ENCODE peak calls at places on chromosomes 5 and 9, in nine cellular contexts. S is SK-N-SH, T is body of pancreas, I is right atrium auricular region, K is IMR-90, U is neural progenitor cell, A is pancreas, J is heart right ventricle, Z is stomach. D is an unnamed sample.

GRCh38 chr5:38858839-38859238 is 13.0 kb downstream of the OSMR start:
- DNase-seq in S (no peak), T (no peak), I (no peak), K (no peak), U (no peak), A (no peak), J (no peak), Z (no peak), D (no peak)

GRCh38 chr5:117103703-117104102 is 529.1 kb upstream of the SEMA6A start:
- DNase-seq in S (peak; percentile 47), T (no peak), I (no peak), K (no peak), U (peak; percentile 72), A (no peak), J (no peak), Z (no peak), D (peak; percentile 49)

GRCh38 chr9:31733166-31733565 is 651.3 kb upstream of the ACO1 start:
- DNase-seq in S (no peak), T (no peak), I (no peak), K (no peak), U (no peak), A (no peak), J (no peak), Z (no peak), D (no peak)

GRCh38 chr5:84861306-84861705 is 476.6 kb upstream of the EDIL3 start:
- DNase-seq in S (no peak), T (no peak), I (no peak), K (peak; percentile 7), U (no peak), A (no peak), J (no peak), Z (no peak), D (no peak)

GRCh38 chr5:33311893-33312292 is 128.9 kb upstream of the TARS1 start:
- DNase-seq in S (no peak), T (no peak), I (no peak), K (peak; percentile 99), U (no peak), A (no peak), J (no peak), Z (no peak), D (no peak)

GRCh38 chr5:172446336-172447051 is 7.8 kb downstream of the SH3PXD2B start:
- DNase-seq in S (peak; percentile 54), T (no peak), I (no peak), K (no peak), U (no peak), A (no peak), J (no peak), Z (no peak), D (no peak)

GRCh38 chr9:88651682-88652633 is 117.0 kb downstream of the NXNL2 start:
- DNase-seq in S (no peak), T (peak; percentile 56), I (peak; percentile 95), K (peak; percentile 99), U (no peak), A (no peak), J (peak; percentile 85), Z (peak; percentile 51), D (peak; percentile 7)

GRCh38 chr5:76641514-76642120 is 18.4 kb upstream of the F2RL2 start:
- DNase-seq in S (peak; percentile 39), T (peak; percentile 79), I (peak; percentile 69), K (peak; percentile 79), U (peak; percentile 89), A (no peak), J (peak; percentile 70), Z (peak; percentile 67), D (peak; percentile 71)

GRCh38 chr5:56259002-56259511 is 25.9 kb upstream of the ANKRD55 start:
- DNase-seq in S (no peak), T (no peak), I (no peak), K (peak; percentile 97), U (no peak), A (no peak), J (no peak), Z (no peak), D (no peak)

GRCh38 chr9:117734523-117735314 is 30.5 kb downstream of the TLR4 start:
- DNase-seq in S (no peak), T (no peak), I (no peak), K (no peak), U (no peak), A (no peak), J (no peak), Z (no peak), D (no peak)

GRCh38 chr9:37986771-37987258 is 82.2 kb downstream of the SHB start:
- DNase-seq in S (no peak), T (no peak), I (no peak), K (no peak), U (no peak), A (peak; percentile 58), J (no peak), Z (no peak), D (no peak)

GRCh38 chr9:114737118-114737517 is 55.1 kb upstream of the TEX48 start:
- DNase-seq in S (no peak), T (no peak), I (no peak), K (no peak), U (no peak), A (no peak), J (no peak), Z (no peak), D (no peak)

GRCh38 chr9:136230365-136230764 is 15.2 kb downstream of the QSOX2 start:
- DNase-seq in S (no peak), T (no peak), I (no peak), K (no peak), U (no peak), A (peak; percentile 21), J (no peak), Z (no peak), D (no peak)

GRCh38 chr9:136229096-136230065 is 16.2 kb downstream of the QSOX2 start:
- DNase-seq in S (no peak), T (no peak), I (no peak), K (no peak), U (no peak), A (peak; percentile 34), J (no peak), Z (no peak), D (no peak)

GRCh38 chr9:136225748-136226679 is 19.6 kb downstream of the QSOX2 start:
- DNase-seq in S (peak; percentile 88), T (peak; percentile 82), I (no peak), K (peak; percentile 31), U (peak; percentile 85), A (peak; percentile 88), J (peak; percentile 53), Z (peak; percentile 74), D (peak; percentile 66)

GRCh38 chr9:136226680-136227410 is 18.8 kb downstream of the QSOX2 start:
- DNase-seq in S (no peak), T (no peak), I (no peak), K (no peak), U (no peak), A (peak; percentile 52), J (no peak), Z (no peak), D (no peak)

GRCh38 chr9:136228107-136228875 is 17.3 kb downstream of the QSOX2 start:
- DNase-seq in S (no peak), T (peak; percentile 66), I (no peak), K (peak; percentile 89), U (no peak), A (peak; percentile 64), J (no peak), Z (no peak), D (no peak)
- H3K27ac ChIP-seq in S (no peak overlapping the region), T (no peak overlapping the region), I (no peak overlapping the region), K (no peak overlapping the region), U (no peak overlapping the region), A (no peak overlapping the region), J (no peak overlapping the region), Z (no peak overlapping the region), D (no peak overlapping the region)

GRCh38 chr5:11324521-11325289 is 563.7 kb upstream of the DAP start:
- DNase-seq in S (no peak), T (no peak), I (no peak), K (no peak), U (no peak), A (no peak), J (no peak), Z (no peak), D (no peak)
- H3K4me3 ChIP-seq in S (no peak overlapping the region), T (no peak overlapping the region), I (no peak overlapping the region), K (no peak overlapping the region), U (no peak overlapping the region), A (no peak overlapping the region), J (no peak overlapping the region), Z (no peak overlapping the region), D (no peak overlapping the region)

GRCh38 chr9:129504404-129504803 is 116.5 kb downstream of the C9orf50 start:
- DNase-seq in S (no peak), T (no peak), I (no peak), K (no peak), U (no peak), A (no peak), J (no peak), Z (no peak), D (no peak)

GRCh38 chr9:129500166-129500862 is 120.6 kb downstream of the C9orf50 start:
- DNase-seq in S (peak; percentile 73), T (no peak), I (no peak), K (no peak), U (peak; percentile 92), A (peak; percentile 64), J (no peak), Z (no peak), D (peak; percentile 41)

GRCh38 chr9:129500863-129501770 is 119.8 kb downstream of the C9orf50 start:
- DNase-seq in S (no peak), T (no peak), I (no peak), K (no peak), U (no peak), A (peak; percentile 26), J (no peak), Z (no peak), D (no peak)

GRCh38 chr9:129498451-129499376 is 122.2 kb downstream of the C9orf50 start:
- DNase-seq in S (no peak), T (no peak), I (no peak), K (no peak), U (no peak), A (peak; percentile 63), J (no peak), Z (no peak), D (no peak)

GRCh38 chr9:129501771-129502324 is 119.1 kb downstream of the C9orf50 start:
- DNase-seq in S (no peak), T (peak; percentile 85), I (no peak), K (no peak), U (no peak), A (peak; percentile 80), J (no peak), Z (no peak), D (no peak)
- H3K27ac ChIP-seq in S (peak overlapping the region; percentile 10), T (peak overlapping the region; percentile 79), I (no peak overlapping the region), K (peak overlapping the region; percentile 39), U (no peak overlapping the region), A (peak overlapping the region; percentile 31), J (no peak overlapping the region), Z (peak overlapping the region; percentile 45), D (no peak overlapping the region)

DNA sequence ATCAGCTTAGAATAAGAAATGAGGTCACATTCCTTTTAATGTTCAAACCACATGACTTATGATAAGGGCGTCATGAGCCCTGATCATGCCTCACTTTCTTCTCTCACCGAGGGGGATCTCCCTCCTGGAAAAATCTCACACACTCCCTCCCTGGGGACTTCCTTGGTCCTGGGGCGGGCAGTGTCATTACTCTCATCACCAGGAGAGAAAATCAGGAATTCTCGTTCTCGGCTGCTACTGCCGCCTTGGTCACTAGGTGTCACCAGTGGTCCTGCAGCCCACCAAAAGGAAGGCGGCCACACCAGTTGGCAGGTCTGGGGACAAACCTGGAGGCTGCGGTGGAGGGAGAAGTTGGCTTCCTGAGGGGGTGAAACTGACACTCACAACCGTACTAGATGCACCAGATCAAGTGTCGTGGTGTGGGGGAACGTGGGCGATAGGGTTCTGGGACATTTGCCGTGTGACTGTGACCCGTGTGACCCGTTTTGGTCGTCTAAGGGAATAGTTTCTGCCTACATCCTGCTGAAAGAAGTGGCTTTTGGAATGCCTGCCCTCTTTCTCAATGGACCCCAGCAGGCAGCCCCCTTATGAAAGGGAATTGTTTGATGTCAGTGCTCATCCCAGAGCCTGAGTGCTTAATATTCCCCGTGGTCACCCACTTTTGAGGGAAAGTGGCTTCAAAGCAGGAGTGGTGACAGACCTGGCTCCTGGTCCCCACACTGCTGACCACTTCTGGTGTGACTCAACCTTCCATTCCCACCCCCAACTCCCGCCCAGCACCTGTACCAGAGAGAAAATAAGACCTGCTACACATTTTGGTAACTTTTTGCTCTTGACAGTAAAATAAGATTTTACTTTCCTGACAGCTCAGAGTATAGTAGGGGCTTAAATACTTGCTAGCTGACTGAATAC is 63.2 kb downstream of the ACER2 start:
- DNase-seq in S (peak; percentile 80), T (peak; percentile 68), I (peak; percentile 82), K (peak; percentile 33), U (peak; percentile 78), A (peak; percentile 70), J (peak; percentile 57), Z (peak; percentile 61), D (peak; percentile 78)
- H3K4me3 ChIP-seq in S (peak overlapping the region; percentile 58), T (no peak overlapping the region), I (no peak overlapping the region), K (no peak overlapping the region), U (no peak overlapping the region), A (no peak overlapping the region), J (peak overlapping the region; percentile 30), Z (peak overlapping the region; percentile 17), D (no peak overlapping the region)